ENCODE peak calls at places on chromosomes 12 and 14, in four cellular contexts. One of them, this sample, is unnamed.

GRCh38 chr14:96198430-96199133 is 6.1 kb upstream of the BDKRB2 start:
- DNase-seq in thyroid gland: peak; percentile 93
- DNase-seq in ovary: no peak
- DNase-seq in A549: no peak
- DNase-seq in this sample: no peak

GRCh38 chr12:110872100-110872499 is 25.3 kb downstream of the CCDC63 start:
- DNase-seq in thyroid gland: no peak
- DNase-seq in A549: no peak
- DNase-seq in ovary: no peak
- DNase-seq in this sample: no peak

GRCh38 chr14:99351166-99352007 is 79.4 kb upstream of the BCL11B start:
- DNase-seq in thyroid gland: no peak
- DNase-seq in ovary: no peak
- DNase-seq in A549: peak; percentile 14
- DNase-seq in this sample: no peak

GRCh38 chr14:64721391-64721791 is 17.2 kb downstream of the PLEKHG3 start:
- DNase-seq in thyroid gland: peak; percentile 72
- DNase-seq in ovary: no peak
- DNase-seq in A549: peak; percentile 37
- DNase-seq in this sample: no peak

GRCh38 chr14:56808314-56809201 is 1.7 kb downstream of the OTX2 start:
- DNase-seq in thyroid gland: no peak
- DNase-seq in ovary: no peak
- DNase-seq in A549: no peak
- DNase-seq in this sample: no peak

GRCh38 chr14:35303149-35303548 is 11.0 kb downstream of the PSMA6 start:
- DNase-seq in A549: no peak
- DNase-seq in ovary: no peak
- DNase-seq in thyroid gland: no peak
- DNase-seq in this sample: no peak

GRCh38 chr12:30822385-30823139 is 67.8 kb upstream of the CAPRIN2 start:
- DNase-seq in A549: peak; percentile 52
- DNase-seq in thyroid gland: peak; percentile 77
- DNase-seq in ovary: peak; percentile 49
- DNase-seq in this sample: peak; percentile 39

GRCh38 chr14:20657216-20658211 is 16.0 kb upstream of the OR6S1 start:
- DNase-seq in A549: peak; percentile 92
- DNase-seq in thyroid gland: no peak
- DNase-seq in ovary: no peak
- DNase-seq in this sample: peak; percentile 45

GRCh38 chr12:106586803-106587684 is 4.2 kb downstream of the RFX4 start:
- DNase-seq in thyroid gland: no peak
- DNase-seq in A549: peak; percentile 28
- DNase-seq in ovary: no peak
- DNase-seq in this sample: no peak

GRCh38 chr14:106843376-106843775 is 1317.0 kb downstream of the TMEM121 start:
- DNase-seq in A549: no peak
- DNase-seq in thyroid gland: no peak
- DNase-seq in ovary: no peak
- DNase-seq in this sample: no peak

GRCh38 chr14:32414808-32415255 is 85.7 kb downstream of the AKAP6 start:
- DNase-seq in A549: no peak
- DNase-seq in ovary: no peak
- DNase-seq in thyroid gland: no peak
- DNase-seq in this sample: no peak

GRCh38 chr14:70186826-70187483 is 1.8 kb downstream of the SLC8A3 start:
- DNase-seq in ovary: no peak
- DNase-seq in thyroid gland: no peak
- DNase-seq in A549: no peak
- DNase-seq in this sample: peak; percentile 27

GRCh38 chr12:54019111-54019811 is 9.0 kb upstream of the HOXC6 start:
- DNase-seq in thyroid gland: no peak
- DNase-seq in ovary: peak; percentile 59
- DNase-seq in A549: no peak
- DNase-seq in this sample: no peak
- TF ChIP-seq POLR2A in thyroid gland: no peak
- TF ChIP-seq POLR2A in ovary: no peak
- TF ChIP-seq POLR2A in A549: no peak
- TF ChIP-seq POLR2A in this sample: no peak

DNA sequence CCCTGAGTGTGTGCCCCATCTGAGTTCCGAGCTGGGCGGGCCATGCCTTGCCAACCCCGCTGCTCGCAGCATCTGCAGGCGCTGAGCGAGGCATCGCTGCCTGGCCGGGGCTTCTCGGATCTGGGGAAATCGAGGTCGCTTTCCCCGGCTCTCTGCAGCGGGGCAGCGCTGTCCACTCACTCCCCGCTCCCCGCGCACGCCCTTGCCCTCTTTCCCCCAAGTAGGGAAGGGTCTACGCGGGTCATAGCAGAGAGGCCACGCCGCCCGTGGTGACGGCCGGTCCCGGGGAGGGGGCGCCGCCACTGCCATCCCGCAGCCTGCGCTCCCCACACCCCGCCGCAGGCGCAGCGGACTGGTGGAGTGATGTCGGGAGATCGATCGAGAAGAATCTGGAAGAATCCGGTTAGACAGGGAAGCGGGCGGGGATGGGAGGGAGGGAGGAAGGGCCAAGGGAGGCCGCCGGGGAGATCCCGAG is 472 bp upstream of the FKBP4 start:
- DNase-seq in ovary: no peak
- DNase-seq in thyroid gland: no peak
- DNase-seq in A549: no peak
- DNase-seq in this sample: no peak
- TF ChIP-seq POLR2A in ovary: no peak
- TF ChIP-seq POLR2A in thyroid gland: no peak
- TF ChIP-seq POLR2A in A549: no peak
- TF ChIP-seq POLR2A in this sample: no peak

GRCh38 chr14:53547593-53547992 is 394.5 kb upstream of the DDHD1 start:
- DNase-seq in ovary: no peak
- DNase-seq in thyroid gland: no peak
- DNase-seq in A549: no peak
- DNase-seq in this sample: no peak

GRCh38 chr14:53545217-53545616 is 392.1 kb upstream of the DDHD1 start:
- DNase-seq in A549: no peak
- DNase-seq in thyroid gland: no peak
- DNase-seq in ovary: no peak
- DNase-seq in this sample: no peak

GRCh38 chr14:53539489-53540126 is 386.5 kb upstream of the DDHD1 start:
- DNase-seq in A549: peak; percentile 86
- DNase-seq in ovary: peak; percentile 75
- DNase-seq in thyroid gland: peak; percentile 75
- DNase-seq in this sample: peak; percentile 72

GRCh38 chr14:53538316-53538851 is 385.3 kb upstream of the DDHD1 start:
- DNase-seq in ovary: no peak
- DNase-seq in A549: no peak
- DNase-seq in thyroid gland: no peak
- DNase-seq in this sample: no peak

GRCh38 chr14:53542692-53543091 is 389.6 kb upstream of the DDHD1 start:
- DNase-seq in ovary: peak; percentile 32
- DNase-seq in A549: peak; percentile 47
- DNase-seq in thyroid gland: peak; percentile 64
- DNase-seq in this sample: no peak
- TF ChIP-seq POLR2A in ovary: no peak
- TF ChIP-seq POLR2A in A549: no peak
- TF ChIP-seq POLR2A in thyroid gland: no peak
- TF ChIP-seq POLR2A in this sample: no peak

DNA sequence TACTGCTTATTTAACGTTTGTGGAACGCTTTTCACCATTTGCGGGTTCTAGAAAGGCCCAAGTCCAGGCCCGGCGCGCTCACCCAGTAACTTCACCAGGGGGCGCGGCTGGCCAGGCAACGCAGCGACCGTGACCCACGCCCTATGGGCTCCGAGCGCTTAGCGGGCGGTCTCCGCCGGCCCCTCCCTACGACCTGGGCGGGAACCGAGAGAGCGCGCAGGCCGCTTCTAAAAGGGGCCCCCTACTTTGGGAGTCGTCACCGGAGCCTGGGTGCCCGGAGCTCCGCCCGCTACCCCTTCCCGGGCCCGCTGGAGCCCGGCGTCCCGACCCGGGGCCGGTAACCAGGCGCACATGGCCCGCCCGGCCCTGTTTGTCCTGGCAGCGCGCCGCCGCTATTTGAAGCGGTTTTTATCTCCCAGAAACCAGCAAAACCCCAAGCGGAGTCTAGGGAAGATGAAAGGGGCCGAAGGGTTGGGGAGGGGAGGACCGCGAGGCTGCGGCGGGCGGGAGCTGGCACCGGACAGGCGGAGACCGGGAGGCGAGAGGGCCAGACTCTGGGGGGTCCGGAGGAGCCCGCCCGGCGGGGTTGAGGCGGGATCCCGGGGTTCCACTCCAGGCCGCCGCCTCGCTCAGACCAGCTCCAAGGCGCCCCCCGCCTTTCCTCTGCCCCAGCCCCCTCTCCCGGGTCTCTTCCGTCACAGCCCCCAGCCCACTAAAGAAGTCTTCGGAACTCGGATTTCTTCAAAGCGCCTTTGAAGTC is 3.5 kb upstream of the AAAS start:
- DNase-seq in ovary: peak; percentile 93
- DNase-seq in thyroid gland: peak; percentile 93
- DNase-seq in A549: peak; percentile 96
- DNase-seq in this sample: peak; percentile 96
- TF ChIP-seq POLR2A in ovary: peak; percentile 69
- TF ChIP-seq POLR2A in thyroid gland: peak; percentile 79
- TF ChIP-seq POLR2A in A549: peak; percentile 79
- TF ChIP-seq POLR2A in this sample: peak; percentile 74

DNA sequence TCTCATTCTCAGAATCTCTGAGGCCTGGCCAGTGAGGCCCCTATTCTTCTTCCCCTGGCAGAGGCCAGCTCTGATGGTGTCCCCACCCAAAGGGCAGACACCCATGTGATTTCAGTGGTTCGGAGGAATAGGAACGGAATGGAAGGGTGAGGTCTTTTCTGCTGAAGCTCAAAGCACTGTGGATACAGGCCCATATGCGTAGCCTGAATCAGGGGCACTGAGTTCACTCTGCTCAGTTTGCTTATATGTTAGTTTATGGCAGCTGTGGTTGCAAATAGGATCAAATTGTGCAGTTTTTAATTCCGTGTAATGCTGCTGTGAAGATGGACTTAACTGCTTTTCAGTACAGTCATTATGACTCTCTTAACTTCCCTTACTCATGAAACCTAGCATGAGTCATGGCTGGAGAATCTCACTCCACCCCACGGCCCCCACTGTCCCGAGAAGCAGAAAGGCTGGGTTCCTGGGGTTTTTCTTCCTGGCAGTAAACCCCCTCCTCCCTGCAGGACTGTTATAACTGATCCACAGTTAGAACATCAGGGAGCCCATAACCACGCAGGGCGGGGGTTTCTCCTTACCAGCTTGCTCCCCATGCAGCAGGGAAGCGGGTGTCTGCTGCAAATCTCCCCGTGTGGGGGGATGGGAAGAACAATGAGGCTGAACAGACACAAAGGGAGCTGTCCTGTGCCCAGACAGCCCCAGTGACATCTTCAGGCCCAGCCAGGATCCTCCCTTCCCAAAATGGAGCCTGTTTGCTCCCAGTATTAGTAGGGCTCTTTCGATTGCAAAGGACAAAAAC is 122.7 kb downstream of the SLC38A6 start:
- DNase-seq in thyroid gland: no peak
- DNase-seq in A549: peak; percentile 92
- DNase-seq in ovary: peak; percentile 58
- DNase-seq in this sample: peak; percentile 65
- TF ChIP-seq POLR2A in thyroid gland: no peak
- TF ChIP-seq POLR2A in A549: no peak
- TF ChIP-seq POLR2A in ovary: no peak
- TF ChIP-seq POLR2A in this sample: no peak

GRCh38 chr12:47822386-47822785 is 2.7 kb upstream of the HDAC7 start:
- DNase-seq in thyroid gland: no peak
- DNase-seq in A549: no peak
- DNase-seq in ovary: no peak
- DNase-seq in this sample: no peak

GRCh38 chr12:47819902-47820630 is at the start of gene HDAC7:
- DNase-seq in ovary: peak; percentile 91
- DNase-seq in A549: peak; percentile 86
- DNase-seq in thyroid gland: peak; percentile 89
- DNase-seq in this sample: peak; percentile 85

GRCh38 chr12:47819544-47819901 is 180 bp downstream of the HDAC7 start:
- DNase-seq in thyroid gland: no peak
- DNase-seq in ovary: no peak
- DNase-seq in A549: no peak
- DNase-seq in this sample: no peak

GRCh38 chr12:47821346-47821706 is 1.6 kb upstream of the HDAC7 start:
- DNase-seq in ovary: no peak
- DNase-seq in A549: no peak
- DNase-seq in thyroid gland: no peak
- DNase-seq in this sample: no peak

GRCh38 chr12:47820631-47821345 is 1.1 kb upstream of the HDAC7 start:
- DNase-seq in A549: peak; percentile 91
- DNase-seq in thyroid gland: peak; percentile 94
- DNase-seq in ovary: peak; percentile 93
- DNase-seq in this sample: peak; percentile 39
- TF ChIP-seq POLR2A in A549: peak; percentile 70
- TF ChIP-seq POLR2A in thyroid gland: peak; percentile 86
- TF ChIP-seq POLR2A in ovary: peak; percentile 86
- TF ChIP-seq POLR2A in this sample: no peak